ENCODE peak calls at places on chromosomes 13 and 19, in nine cellular contexts. P is stimulated activated CD8-positive, alpha-beta memory T cell treated with anti-CD3 and anti-CD28 coated beads, Interleukin-4, amount 100 ng/mL, for 1 hour; H is EL; V is GM04503; Z is HFFc6; D is right lobe of liver; X is fibroblast of lung; G is brain microvascular endothelial cell; Y is frontal cortex. W is an unnamed sample.

GRCh38 chr19:3936506-3937442 is 3.9 kb downstream of the NMRK2 start:
- DNase-seq in P (no peak), H (no peak), V (no peak), Z (no peak), D (no peak), X (no peak), G (no peak), Y (no peak), W (no peak)

GRCh38 chr19:16660763-16661479 is at the start of gene TMEM38A:
- DNase-seq in P (no peak), H (peak), V (no peak), Z (no peak), D (peak), X (no peak), G (no peak), Y (peak), W (no peak)

GRCh38 chr13:111117289-111117688 is 2.2 kb downstream of the ARHGEF7 start:
- DNase-seq in P (no peak), H (no peak), V (no peak), Z (no peak), D (no peak), X (no peak), G (no peak), Y (no peak), W (no peak)

GRCh38 chr19:29528946-29529645 is 3.3 kb downstream of the VSTM2B start:
- DNase-seq in P (no peak), H (no peak), V (no peak), Z (no peak), D (no peak), X (no peak), G (no peak), Y (no peak), W (no peak)

GRCh38 chr19:39160889-39161672 is 35.5 kb downstream of the PAK4 start:
- DNase-seq in P (no peak), H (no peak), V (no peak), Z (no peak), D (no peak), X (peak), G (no peak), Y (no peak), W (no peak)

GRCh38 chr19:40803857-40804782 is 5.1 kb downstream of the EGLN2 start:
- DNase-seq in P (no peak), H (no peak), V (no peak), Z (no peak), D (no peak), X (no peak), G (no peak), Y (no peak), W (peak)

GRCh38 chr19:1163934-1164683 is 10.0 kb downstream of the SBNO2 start:
- DNase-seq in P (no peak), H (no peak), V (no peak), Z (no peak), D (peak), X (no peak), G (no peak), Y (no peak), W (no peak)

GRCh38 chr19:54473071-54473941 is at the start of gene CDC42EP5:
- DNase-seq in P (no peak), H (peak), V (peak), Z (peak), D (no peak), X (peak), G (peak), Y (peak), W (no peak)

GRCh38 chr13:45496942-45497341 is 32.2 kb downstream of the COG3 start:
- DNase-seq in P (no peak), H (peak), V (no peak), Z (peak), D (no peak), X (no peak), G (no peak), Y (no peak), W (no peak)

GRCh38 chr13:109704771-109705628 is 81.4 kb downstream of the IRS2 start:
- DNase-seq in P (no peak), H (no peak), V (no peak), Z (no peak), D (peak), X (no peak), G (no peak), Y (no peak), W (no peak)

GRCh38 chr19:35539314-35539713 is 6.1 kb downstream of the GAPDHS start:
- DNase-seq in P (no peak), H (no peak), V (no peak), Z (no peak), D (no peak), X (no peak), G (no peak), Y (no peak), W (no peak)

GRCh38 chr13:41614671-41615519 is 157.5 kb downstream of the RGCC start:
- DNase-seq in P (no peak), H (peak), V (no peak), Z (peak), D (no peak), X (peak), G (no peak), Y (no peak), W (no peak)

GRCh38 chr19:16042533-16043085 is 33.7 kb upstream of the TPM4 start:
- DNase-seq in P (no peak), H (peak), V (no peak), Z (no peak), D (no peak), X (no peak), G (peak), Y (no peak), W (no peak)